ENCODE peak calls at places on chromosomes 16 and 17, in eight cellular contexts. A, G, P, T, V, J, H and L are unnamed samples.

GRCh38 chr16:11665071-11665491 is 3.2 kb upstream of the SNN start:
- DNase-seq in J (no peak), T (peak), V (peak), A (no peak), H (no peak), P (peak), G (no peak), L (no peak)

GRCh38 chr16:4529085-4530060 is 9.2 kb downstream of the CDIP1 start:
- DNase-seq in V (peak), T (no peak), J (no peak), G (peak), H (peak), A (no peak), P (no peak), L (peak)

GRCh38 chr17:47685556-47686275 is 8.2 kb upstream of the TBKBP1 start:
- DNase-seq in P (no peak), A (no peak), V (no peak), J (no peak), T (no peak), H (no peak), G (no peak), L (no peak)

GRCh38 chr17:42276609-42277341 is 584 bp upstream of the STAT5B start:
- DNase-seq in T (no peak), H (peak), A (peak), J (peak), G (peak), V (peak), P (no peak), L (peak)

GRCh38 chr16:80997139-80997798 is 9.4 kb downstream of the CMC2 start:
- DNase-seq in A (no peak), J (peak), G (no peak), H (no peak), T (no peak), P (no peak), V (no peak), L (no peak)

GRCh38 chr17:40317345-40317873 is 8.4 kb downstream of the RARA start:
- DNase-seq in T (no peak), P (peak), G (peak), A (no peak), H (peak), J (no peak), V (peak), L (no peak)

GRCh38 chr17:82548681-82549303 is 29.3 kb downstream of the FOXK2 start:
- DNase-seq in P (no peak), T (no peak), G (no peak), J (peak), H (no peak), V (no peak), A (no peak), L (no peak)

GRCh38 chr17:57874058-57874419 is 24.2 kb upstream of the MRPS23 start:
- DNase-seq in G (no peak), J (no peak), P (no peak), V (no peak), T (no peak), H (no peak), A (no peak), L (no peak)

GRCh38 chr17:1229354-1229890 is 40.8 kb upstream of the BHLHA9 start:
- DNase-seq in G (peak), T (peak), V (peak), P (peak), A (peak), H (peak), J (peak), L (no peak)

GRCh38 chr17:51336112-51336822 is 75.9 kb downstream of the UTP18 start:
- DNase-seq in H (no peak), J (no peak), A (peak), G (no peak), V (no peak), T (no peak), P (no peak), L (no peak)

GRCh38 chr16:57949013-57949412 is 21.9 kb downstream of the CNGB1 start:
- DNase-seq in H (peak), V (no peak), T (no peak), P (no peak), G (no peak), J (no peak), A (no peak), L (no peak)

GRCh38 chr17:33127706-33128105 is 136.1 kb downstream of the SPACA3 start:
- DNase-seq in V (no peak), G (no peak), H (no peak), T (no peak), A (no peak), P (no peak), J (no peak), L (no peak)

GRCh38 chr17:65332375-65332774 is 195.2 kb downstream of the RGS9 start:
- DNase-seq in V (no peak), P (no peak), A (no peak), T (no peak), H (no peak), J (no peak), G (peak), L (no peak)

GRCh38 chr17:77829871-77830799 is 128.4 kb upstream of the TNRC6C start:
- DNase-seq in A (no peak), T (no peak), J (no peak), P (no peak), H (no peak), G (peak), V (no peak), L (no peak)

GRCh38 chr17:59494757-59495368 is 70.5 kb upstream of the DHX40 start:
- DNase-seq in T (no peak), P (no peak), H (no peak), G (no peak), A (no peak), V (no peak), J (no peak), L (no peak)

GRCh38 chr17:48878920-48879898 is 13.4 kb upstream of the ATP5MC1 start:
- DNase-seq in P (peak), T (peak), J (peak), V (peak), A (peak), H (peak), G (peak), L (peak)

GRCh38 chr16:3458852-3459361 is 15.4 kb downstream of the NAA60 start:
- DNase-seq in A (no peak), G (peak), P (no peak), V (no peak), H (no peak), T (no peak), J (peak), L (peak)